ENCODE peak calls at places on chromosomes 4 and X, in seven cellular contexts. One of them, this sample, is unnamed.

GRCh38 chr4:105887508-105887907 is 7.8 kb upstream of the NPNT start:
- DNase-seq in HCT116: no peak
- DNase-seq in gastrocnemius medialis: no peak
- DNase-seq in CD8-positive, alpha-beta T cell: no peak
- DNase-seq in neural progenitor cell: no peak
- DNase-seq in OCI-LY7: no peak
- DNase-seq in BE2C: no peak
- DNase-seq in this sample: no peak

GRCh38 chr4:112170451-112170993 is 25.3 kb downstream of the FAM241A start:
- DNase-seq in OCI-LY7: peak; percentile 38
- DNase-seq in neural progenitor cell: no peak
- DNase-seq in CD8-positive, alpha-beta T cell: no peak
- DNase-seq in BE2C: no peak
- DNase-seq in HCT116: peak; percentile 94
- DNase-seq in gastrocnemius medialis: peak; percentile 17
- DNase-seq in this sample: no peak

GRCh38 chr4:109554971-109555370 is 5.1 kb upstream of the MCUB start:
- DNase-seq in neural progenitor cell: no peak
- DNase-seq in HCT116: no peak
- DNase-seq in gastrocnemius medialis: no peak
- DNase-seq in CD8-positive, alpha-beta T cell: no peak
- DNase-seq in OCI-LY7: no peak
- DNase-seq in BE2C: no peak
- DNase-seq in this sample: no peak

GRCh38 chr4:72094054-72094780 is 62.4 kb downstream of the NPFFR2 start:
- DNase-seq in neural progenitor cell: peak; percentile 23
- DNase-seq in CD8-positive, alpha-beta T cell: no peak
- DNase-seq in BE2C: no peak
- DNase-seq in HCT116: no peak
- DNase-seq in gastrocnemius medialis: no peak
- DNase-seq in OCI-LY7: no peak
- DNase-seq in this sample: no peak

GRCh38 chrX:19389217-19389616 is 45.5 kb downstream of the PDHA1 start:
- DNase-seq in gastrocnemius medialis: no peak
- DNase-seq in HCT116: no peak
- DNase-seq in OCI-LY7: no peak
- DNase-seq in neural progenitor cell: no peak
- DNase-seq in BE2C: no peak
- DNase-seq in CD8-positive, alpha-beta T cell: peak; percentile 32
- DNase-seq in this sample: no peak

GRCh38 chr4:169120624-169121023 is 110.6 kb upstream of the CBR4 start:
- DNase-seq in BE2C: no peak
- DNase-seq in HCT116: no peak
- DNase-seq in OCI-LY7: no peak
- DNase-seq in CD8-positive, alpha-beta T cell: no peak
- DNase-seq in gastrocnemius medialis: no peak
- DNase-seq in neural progenitor cell: no peak
- DNase-seq in this sample: no peak

GRCh38 chr4:92387459-92388069 is 83.8 kb downstream of the GRID2 start:
- DNase-seq in OCI-LY7: peak; percentile 28
- DNase-seq in CD8-positive, alpha-beta T cell: no peak
- DNase-seq in BE2C: no peak
- DNase-seq in neural progenitor cell: peak; percentile 57
- DNase-seq in gastrocnemius medialis: no peak
- DNase-seq in HCT116: peak; percentile 68
- DNase-seq in this sample: no peak

GRCh38 chr4:84865600-84865999 is 100.9 kb downstream of the WDFY3 start:
- DNase-seq in CD8-positive, alpha-beta T cell: no peak
- DNase-seq in BE2C: no peak
- DNase-seq in OCI-LY7: no peak
- DNase-seq in HCT116: no peak
- DNase-seq in gastrocnemius medialis: no peak
- DNase-seq in neural progenitor cell: no peak
- DNase-seq in this sample: no peak

GRCh38 chr4:176549161-176549865 is 229.5 kb downstream of the SPCS3 start:
- DNase-seq in BE2C: no peak
- DNase-seq in gastrocnemius medialis: no peak
- DNase-seq in OCI-LY7: no peak
- DNase-seq in neural progenitor cell: no peak
- DNase-seq in CD8-positive, alpha-beta T cell: no peak
- DNase-seq in HCT116: no peak
- DNase-seq in this sample: no peak

GRCh38 chr4:2378408-2378807 is 40.0 kb downstream of the ZFYVE28 start:
- DNase-seq in neural progenitor cell: no peak
- DNase-seq in gastrocnemius medialis: no peak
- DNase-seq in OCI-LY7: no peak
- DNase-seq in CD8-positive, alpha-beta T cell: no peak
- DNase-seq in BE2C: no peak
- DNase-seq in HCT116: no peak
- DNase-seq in this sample: no peak

GRCh38 chr4:139175647-139176298 is 1.2 kb downstream of the ELF2 start:
- DNase-seq in neural progenitor cell: peak; percentile 74
- DNase-seq in gastrocnemius medialis: no peak
- DNase-seq in OCI-LY7: no peak
- DNase-seq in BE2C: peak; percentile 55
- DNase-seq in HCT116: peak; percentile 22
- DNase-seq in CD8-positive, alpha-beta T cell: no peak
- DNase-seq in this sample: no peak

GRCh38 chrX:4944767-4945166 is 1231.3 kb upstream of the PRKX start:
- DNase-seq in OCI-LY7: no peak
- DNase-seq in gastrocnemius medialis: no peak
- DNase-seq in BE2C: no peak
- DNase-seq in CD8-positive, alpha-beta T cell: no peak
- DNase-seq in HCT116: no peak
- DNase-seq in neural progenitor cell: peak; percentile 23
- DNase-seq in this sample: no peak

GRCh38 chrX:1427756-1428155 is 25.0 kb downstream of the ASMTL start:
- DNase-seq in CD8-positive, alpha-beta T cell: no peak
- DNase-seq in HCT116: no peak
- DNase-seq in BE2C: no peak
- DNase-seq in neural progenitor cell: no peak
- DNase-seq in gastrocnemius medialis: no peak
- DNase-seq in OCI-LY7: no peak
- DNase-seq in this sample: no peak

GRCh38 chr4:101201421-101201820 is 145.9 kb downstream of the PPP3CA start:
- DNase-seq in gastrocnemius medialis: no peak
- DNase-seq in HCT116: no peak
- DNase-seq in neural progenitor cell: no peak
- DNase-seq in CD8-positive, alpha-beta T cell: no peak
- DNase-seq in OCI-LY7: no peak
- DNase-seq in BE2C: no peak
- DNase-seq in this sample: no peak

GRCh38 chr4:26821677-26822503 is 38.8 kb upstream of the STIM2 start:
- DNase-seq in gastrocnemius medialis: no peak
- DNase-seq in OCI-LY7: no peak
- DNase-seq in HCT116: peak; percentile 4
- DNase-seq in BE2C: no peak
- DNase-seq in neural progenitor cell: no peak
- DNase-seq in CD8-positive, alpha-beta T cell: no peak
- DNase-seq in this sample: peak; percentile 59

GRCh38 chr4:187814737-187815465 is 180.7 kb upstream of the ZFP42 start:
- DNase-seq in gastrocnemius medialis: no peak
- DNase-seq in HCT116: no peak
- DNase-seq in BE2C: no peak
- DNase-seq in CD8-positive, alpha-beta T cell: no peak
- DNase-seq in neural progenitor cell: no peak
- DNase-seq in OCI-LY7: no peak
- DNase-seq in this sample: no peak

GRCh38 chrX:131728295-131729145 is 184.6 kb downstream of the OR13H1 start:
- DNase-seq in gastrocnemius medialis: no peak
- DNase-seq in OCI-LY7: no peak
- DNase-seq in CD8-positive, alpha-beta T cell: peak; percentile 87
- DNase-seq in neural progenitor cell: no peak
- DNase-seq in BE2C: no peak
- DNase-seq in HCT116: no peak
- DNase-seq in this sample: peak; percentile 64

GRCh38 chr4:64784125-64784524 is 374.9 kb upstream of the TECRL start:
- DNase-seq in OCI-LY7: no peak
- DNase-seq in CD8-positive, alpha-beta T cell: no peak
- DNase-seq in HCT116: no peak
- DNase-seq in BE2C: no peak
- DNase-seq in neural progenitor cell: no peak
- DNase-seq in gastrocnemius medialis: no peak
- DNase-seq in this sample: no peak

GRCh38 chr4:151304755-151305154 is 20.6 kb downstream of the SH3D19 start:
- DNase-seq in CD8-positive, alpha-beta T cell: no peak
- DNase-seq in OCI-LY7: no peak
- DNase-seq in gastrocnemius medialis: no peak
- DNase-seq in BE2C: no peak
- DNase-seq in neural progenitor cell: no peak
- DNase-seq in HCT116: no peak
- DNase-seq in this sample: no peak

GRCh38 chr4:147799986-147800555 is 68.2 kb downstream of the ARHGAP10 start:
- DNase-seq in neural progenitor cell: peak; percentile 33
- DNase-seq in HCT116: no peak
- DNase-seq in OCI-LY7: no peak
- DNase-seq in BE2C: no peak
- DNase-seq in gastrocnemius medialis: no peak
- DNase-seq in CD8-positive, alpha-beta T cell: peak; percentile 72
- DNase-seq in this sample: no peak

GRCh38 chr4:52869196-52869595 is 7.1 kb downstream of the RASL11B start:
- DNase-seq in OCI-LY7: no peak
- DNase-seq in gastrocnemius medialis: peak; percentile 43
- DNase-seq in neural progenitor cell: no peak
- DNase-seq in BE2C: peak; percentile 98
- DNase-seq in CD8-positive, alpha-beta T cell: no peak
- DNase-seq in HCT116: no peak
- DNase-seq in this sample: no peak

DNA sequence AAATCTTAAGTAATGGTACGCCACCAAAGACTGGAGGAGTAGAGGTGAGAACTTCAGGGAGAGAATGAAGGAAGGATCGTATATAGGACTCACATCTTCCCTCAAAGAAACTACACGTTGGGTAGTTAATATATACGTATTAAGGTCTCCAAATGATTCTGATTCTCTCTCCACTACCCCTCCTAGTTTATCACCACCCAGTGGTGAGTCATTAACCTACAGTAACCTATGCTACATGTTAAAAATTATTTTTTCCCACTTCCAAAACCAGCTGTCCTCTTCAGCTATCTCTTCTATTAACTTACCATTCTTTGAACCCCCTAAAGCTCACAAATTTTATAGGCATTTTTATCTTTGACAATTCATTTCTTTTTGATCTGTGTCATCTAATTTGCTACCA is 69.7 kb downstream of the RPS6KA6 start:
- DNase-seq in OCI-LY7: no peak
- DNase-seq in BE2C: no peak
- DNase-seq in gastrocnemius medialis: no peak
- DNase-seq in CD8-positive, alpha-beta T cell: no peak
- DNase-seq in HCT116: no peak
- DNase-seq in neural progenitor cell: no peak
- DNase-seq in this sample: no peak
- TF ChIP-seq CTCF in OCI-LY7: no peak
- TF ChIP-seq CTCF in BE2C: no peak
- TF ChIP-seq CTCF in gastrocnemius medialis: no peak
- TF ChIP-seq CTCF in CD8-positive, alpha-beta T cell: no peak
- TF ChIP-seq CTCF in HCT116: no peak
- TF ChIP-seq CTCF in neural progenitor cell: no peak
- TF ChIP-seq CTCF in this sample: no peak

GRCh38 chr4:145734576-145735329 is 54.8 kb downstream of the C4orf51 start:
- DNase-seq in BE2C: no peak
- DNase-seq in CD8-positive, alpha-beta T cell: no peak
- DNase-seq in neural progenitor cell: no peak
- DNase-seq in HCT116: no peak
- DNase-seq in OCI-LY7: no peak
- DNase-seq in gastrocnemius medialis: peak; percentile 91
- DNase-seq in this sample: no peak

GRCh38 chr4:145736241-145736831 is 56.4 kb downstream of the C4orf51 start:
- DNase-seq in neural progenitor cell: no peak
- DNase-seq in HCT116: no peak
- DNase-seq in CD8-positive, alpha-beta T cell: no peak
- DNase-seq in gastrocnemius medialis: peak; percentile 82
- DNase-seq in BE2C: no peak
- DNase-seq in OCI-LY7: no peak
- DNase-seq in this sample: peak; percentile 88

GRCh38 chr4:145735777-145736176 is 55.8 kb downstream of the C4orf51 start:
- DNase-seq in CD8-positive, alpha-beta T cell: no peak
- DNase-seq in gastrocnemius medialis: peak; percentile 64
- DNase-seq in BE2C: no peak
- DNase-seq in neural progenitor cell: no peak
- DNase-seq in HCT116: no peak
- DNase-seq in OCI-LY7: no peak
- DNase-seq in this sample: no peak

GRCh38 chr4:145734051-145734450 is 54.1 kb downstream of the C4orf51 start:
- DNase-seq in neural progenitor cell: no peak
- DNase-seq in CD8-positive, alpha-beta T cell: no peak
- DNase-seq in HCT116: no peak
- DNase-seq in BE2C: no peak
- DNase-seq in OCI-LY7: no peak
- DNase-seq in gastrocnemius medialis: no peak
- DNase-seq in this sample: no peak

GRCh38 chr4:145735330-145735638 is 55.3 kb downstream of the C4orf51 start:
- DNase-seq in gastrocnemius medialis: no peak
- DNase-seq in HCT116: no peak
- DNase-seq in OCI-LY7: no peak
- DNase-seq in CD8-positive, alpha-beta T cell: no peak
- DNase-seq in neural progenitor cell: no peak
- DNase-seq in BE2C: no peak
- DNase-seq in this sample: no peak
- H3K4me1 ChIP-seq in gastrocnemius medialis: peaks cover 57% of the 10 kb centered on the region
- H3K4me1 ChIP-seq in HCT116: peaks cover 46% of the 10 kb centered on the region
- H3K4me1 ChIP-seq in OCI-LY7: peaks cover 6% of the 10 kb centered on the region
- H3K4me1 ChIP-seq in CD8-positive, alpha-beta T cell: peaks cover 3% of the 10 kb centered on the region
- H3K4me1 ChIP-seq in neural progenitor cell: peaks cover 16% of the 10 kb centered on the region
- H3K4me1 ChIP-seq in BE2C: peaks cover 8% of the 10 kb centered on the region
- H3K4me1 ChIP-seq in this sample: peaks cover 10% of the 10 kb centered on the region

DNA sequence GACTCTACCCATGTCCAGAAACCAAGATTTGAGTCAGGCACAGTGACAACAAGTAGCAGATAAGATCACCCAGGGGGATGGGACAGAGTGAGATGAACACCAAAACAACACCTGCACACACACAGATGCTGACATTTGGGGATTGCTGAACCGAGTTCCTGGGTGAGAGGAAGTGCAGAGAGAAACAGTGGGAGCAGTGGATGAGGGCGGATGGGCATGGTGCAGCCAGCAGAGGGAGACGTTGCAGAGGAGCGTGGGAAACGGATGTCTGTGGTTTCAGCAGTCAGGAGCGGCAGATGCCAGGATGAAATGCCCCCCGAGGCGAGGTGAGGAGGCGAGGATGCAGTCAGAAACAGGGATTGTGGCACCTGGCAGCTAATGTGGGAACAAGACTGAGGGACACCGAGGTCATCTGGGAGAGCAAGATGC is 78.6 kb upstream of the STS start:
- DNase-seq in BE2C: peak; percentile 68
- DNase-seq in gastrocnemius medialis: no peak
- DNase-seq in CD8-positive, alpha-beta T cell: no peak
- DNase-seq in neural progenitor cell: peak; percentile 18
- DNase-seq in OCI-LY7: peak; percentile 42
- DNase-seq in HCT116: no peak
- DNase-seq in this sample: no peak
- TF ChIP-seq CTCF in BE2C: peak; percentile 64
- TF ChIP-seq CTCF in gastrocnemius medialis: no peak
- TF ChIP-seq CTCF in CD8-positive, alpha-beta T cell: no peak
- TF ChIP-seq CTCF in neural progenitor cell: peak; percentile 47
- TF ChIP-seq CTCF in OCI-LY7: peak; percentile 51
- TF ChIP-seq CTCF in HCT116: peak; percentile 25
- TF ChIP-seq CTCF in this sample: no peak

DNA sequence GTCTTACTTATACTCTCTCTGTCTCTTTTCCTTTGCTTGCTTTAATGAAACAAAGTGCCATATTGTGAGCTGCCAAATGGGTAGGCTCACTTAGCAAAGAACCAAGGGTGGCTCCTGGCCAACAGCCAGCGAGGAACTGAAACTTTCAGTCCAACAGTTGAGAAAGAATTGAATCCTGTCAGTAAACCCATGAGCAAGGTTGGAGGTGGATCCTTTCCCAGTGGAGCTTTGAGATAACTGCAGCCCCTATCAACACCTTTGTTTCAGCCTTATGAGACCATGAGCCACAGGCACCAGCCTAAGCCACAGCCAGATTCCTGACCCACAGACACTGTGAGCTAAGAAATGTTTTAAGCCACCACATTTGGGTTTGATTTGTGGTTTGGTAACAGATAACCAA is 362.2 kb downstream of the PDGFC start:
- DNase-seq in gastrocnemius medialis: peak; percentile 21
- DNase-seq in BE2C: no peak
- DNase-seq in neural progenitor cell: no peak
- DNase-seq in HCT116: no peak
- DNase-seq in CD8-positive, alpha-beta T cell: no peak
- DNase-seq in OCI-LY7: no peak
- DNase-seq in this sample: no peak
- H3K4me1 ChIP-seq in gastrocnemius medialis: no peaks in the 10 kb centered on the region
- H3K4me1 ChIP-seq in BE2C: no peaks in the 10 kb centered on the region
- H3K4me1 ChIP-seq in neural progenitor cell: no peaks in the 10 kb centered on the region
- H3K4me1 ChIP-seq in HCT116: peaks cover 6% of the 10 kb centered on the region
- H3K4me1 ChIP-seq in CD8-positive, alpha-beta T cell: no peaks in the 10 kb centered on the region
- H3K4me1 ChIP-seq in OCI-LY7: no peaks in the 10 kb centered on the region
- H3K4me1 ChIP-seq in this sample: no peaks in the 10 kb centered on the region

This sample was measured in right lobe of liver.